ENCODE peak calls at places on chromosomes 12 and 14, in eight cellular contexts. P is Right ventricle myocardium superior, O is Ammon's horn, Z is mesenchymal stem cell, G is MM.1S, T is AG04450, R is amniotic stem cell, N is heart right ventricle. K is an unnamed sample.

GRCh38 chr12:29734299-29734698 is 49.4 kb downstream of the TMTC1 start:
- DNase-seq in G (no peak), O (no peak), T (no peak), R (no peak), N (no peak), P (no peak), Z (no peak), K (no peak)

GRCh38 chr12:83826112-83826511 is 1086.5 kb downstream of the SLC6A15 start:
- DNase-seq in T (no peak), N (no peak), Z (peak), R (peak), G (peak), O (peak), P (peak), K (no peak)

GRCh38 chr12:47797432-47797831 is 22.3 kb downstream of the HDAC7 start:
- DNase-seq in R (no peak), G (no peak), N (no peak), T (no peak), Z (no peak), O (no peak), P (no peak), K (no peak)

GRCh38 chr12:6614513-6615177 is 7.5 kb upstream of the CHD4 start:
- DNase-seq in R (no peak), Z (peak), P (no peak), N (no peak), T (no peak), G (no peak), O (no peak), K (peak)

GRCh38 chr14:38211258-38211735 is 3.6 kb downstream of the SSTR1 start:
- DNase-seq in T (no peak), Z (peak), P (no peak), N (no peak), O (no peak), G (no peak), R (no peak), K (no peak)

GRCh38 chr14:104968153-104968527 is 10.0 kb downstream of the AHNAK2 start:
- DNase-seq in N (peak), P (peak), R (no peak), G (no peak), O (no peak), T (no peak), Z (peak), K (no peak)

GRCh38 chr12:51328587-51328986 is 4.6 kb upstream of the BIN2 start:
- DNase-seq in R (no peak), O (no peak), G (no peak), P (no peak), N (no peak), T (no peak), Z (no peak), K (no peak)

GRCh38 chr14:21070083-21070609 is at the start of gene ARHGEF40:
- DNase-seq in T (no peak), N (peak), Z (peak), O (peak), G (peak), P (peak), R (no peak), K (peak)

GRCh38 chr12:108193922-108194321 is 64.8 kb downstream of the WSCD2 start:
- DNase-seq in G (peak), R (no peak), N (no peak), T (no peak), Z (no peak), P (no peak), O (peak), K (peak)

GRCh38 chr12:109330282-109330681 is 17.4 kb upstream of the MYO1H start:
- DNase-seq in O (no peak), R (no peak), T (no peak), G (no peak), Z (no peak), N (no peak), P (no peak), K (no peak)

GRCh38 chr12:12721251-12721689 is 4.1 kb downstream of the CDKN1B start:
- DNase-seq in T (no peak), G (peak), P (no peak), O (no peak), Z (no peak), R (no peak), N (no peak), K (peak)

GRCh38 chr14:57889245-57889644 is 23.4 kb upstream of the SLC35F4 start:
- DNase-seq in P (peak), T (no peak), O (peak), R (no peak), N (peak), G (no peak), Z (no peak), K (peak)

GRCh38 chr12:93514853-93515252 is 47.5 kb downstream of the MRPL42 start:
- DNase-seq in R (peak), P (no peak), T (peak), G (no peak), Z (peak), O (no peak), N (no peak), K (peak)

GRCh38 chr12:39915249-39915648 is 190.6 kb downstream of the SLC2A13 start:
- DNase-seq in G (no peak), N (no peak), O (no peak), P (no peak), Z (no peak), R (no peak), T (no peak), K (no peak)

GRCh38 chr12:67474934-67475620 is 173.5 kb upstream of the DYRK2 start:
- DNase-seq in R (no peak), N (no peak), Z (no peak), P (no peak), T (no peak), G (no peak), O (no peak), K (peak)

GRCh38 chr12:77116277-77116676 is 50.9 kb upstream of the E2F7 start:
- DNase-seq in T (no peak), N (no peak), O (no peak), R (no peak), Z (peak), P (no peak), G (no peak), K (peak)

GRCh38 chr14:67449096-67449495 is 37.1 kb upstream of the PLEK2 start:
- DNase-seq in P (no peak), R (no peak), O (no peak), G (no peak), T (no peak), N (no peak), Z (no peak), K (no peak)

GRCh38 chr12:47767197-47767724 is 5.8 kb upstream of the SLC48A1 start:
- DNase-seq in Z (no peak), N (peak), R (no peak), G (peak), T (no peak), P (peak), O (peak), K (no peak)

K was measured in M059J.